ENCODE peak calls at places on chromosome 7, in ten cellular contexts. V, S, E, Z, Q, A, R, T, C and G are unnamed samples.

GRCh38 chr7:76352193-76352592 is 6.6 kb downstream of the YWHAG start:
- DNase-seq in V (no peak), S (no peak), E (no peak), Z (no peak), Q (no peak), A (no peak), R (no peak), T (no peak), C (no peak), G (peak)

GRCh38 chr7:112723416-112723815 is 66.8 kb downstream of the TMEM168 start:
- DNase-seq in V (peak), S (no peak), E (peak), Z (no peak), Q (no peak), A (no peak), R (no peak), T (no peak), C (no peak), G (no peak)

GRCh38 chr7:140475747-140476333 is 3.5 kb downstream of the MKRN1 start:
- DNase-seq in V (no peak), S (no peak), E (peak), Z (peak), Q (peak), A (no peak), R (peak), T (no peak), C (no peak), G (peak)

GRCh38 chr7:106870983-106871410 is 5.9 kb downstream of the PIK3CG start:
- DNase-seq in V (no peak), S (no peak), E (no peak), Z (no peak), Q (peak), A (no peak), R (peak), T (no peak), C (peak), G (peak)

GRCh38 chr7:130263130-130263529 is 3.5 kb upstream of the CPA2 start:
- DNase-seq in V (no peak), S (no peak), E (no peak), Z (no peak), Q (no peak), A (no peak), R (no peak), T (no peak), C (no peak), G (no peak)

GRCh38 chr7:120819861-120820260 is 38.1 kb downstream of the TSPAN12 start:
- DNase-seq in V (no peak), S (no peak), E (no peak), Z (no peak), Q (no peak), A (no peak), R (no peak), T (no peak), C (no peak), G (no peak)

GRCh38 chr7:80095545-80095944 is 39.1 kb upstream of the GNAI1 start:
- DNase-seq in V (no peak), S (no peak), E (peak), Z (peak), Q (no peak), A (no peak), R (peak), T (no peak), C (no peak), G (no peak)

GRCh38 chr7:95915731-95916130 is 143.4 kb downstream of the DYNC1I1 start:
- DNase-seq in V (no peak), S (no peak), E (no peak), Z (no peak), Q (no peak), A (no peak), R (no peak), T (no peak), C (no peak), G (no peak)

GRCh38 chr7:96486681-96487080 is 164.8 kb upstream of the SLC25A13 start:
- DNase-seq in V (no peak), S (no peak), E (no peak), Z (no peak), Q (no peak), A (no peak), R (no peak), T (no peak), C (no peak), G (no peak)

GRCh38 chr7:101880536-101881443 is 63.4 kb downstream of the CUX1 start:
- DNase-seq in V (peak), S (no peak), E (peak), Z (peak), Q (no peak), A (no peak), R (peak), T (no peak), C (no peak), G (no peak)

GRCh38 chr7:112449353-112449752 is 907 bp upstream of the IFRD1 start:
- DNase-seq in V (no peak), S (no peak), E (no peak), Z (peak), Q (peak), A (no peak), R (no peak), T (no peak), C (no peak), G (peak)

DNA sequence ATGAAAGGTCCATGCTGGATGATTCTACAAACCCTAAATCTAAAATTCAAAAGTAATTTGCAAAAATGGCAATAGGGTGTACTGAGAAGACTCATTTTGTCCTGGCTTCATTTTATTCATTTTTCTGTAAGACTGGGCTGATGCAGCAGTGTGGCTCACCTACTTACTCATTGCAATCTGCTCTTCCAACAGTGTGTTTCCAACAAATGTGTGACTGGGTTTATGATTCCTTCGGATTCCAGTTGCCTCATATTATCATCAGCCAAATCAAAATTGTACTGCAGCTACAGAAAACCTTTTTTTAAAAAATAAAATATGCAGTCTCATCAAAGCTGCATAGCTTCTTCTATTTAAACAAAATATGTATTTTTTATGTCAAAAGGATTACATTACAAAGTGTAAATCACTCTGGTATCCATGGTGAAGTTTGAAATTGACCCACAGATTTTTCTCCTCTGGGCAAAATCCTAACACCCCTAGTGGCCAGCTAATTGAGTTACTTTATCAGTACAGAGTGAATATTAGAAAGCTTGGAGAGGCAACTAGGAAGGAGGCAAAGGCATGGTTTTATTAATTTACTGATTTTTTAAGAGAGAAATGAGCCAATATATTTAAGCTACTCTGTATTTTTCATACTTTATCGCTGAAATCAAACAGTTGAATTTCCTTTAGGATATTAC is 390.3 kb downstream of the MAGI2 start:
- DNase-seq in V (no peak), S (no peak), E (no peak), Z (no peak), Q (no peak), A (no peak), R (no peak), T (no peak), C (no peak), G (no peak)
- TF ChIP-seq CTCF in V (peak), S (no peak), E (peak), Z (peak), Q (peak), A (no peak), R (no peak), T (no peak), C (no peak), G (no peak)

DNA sequence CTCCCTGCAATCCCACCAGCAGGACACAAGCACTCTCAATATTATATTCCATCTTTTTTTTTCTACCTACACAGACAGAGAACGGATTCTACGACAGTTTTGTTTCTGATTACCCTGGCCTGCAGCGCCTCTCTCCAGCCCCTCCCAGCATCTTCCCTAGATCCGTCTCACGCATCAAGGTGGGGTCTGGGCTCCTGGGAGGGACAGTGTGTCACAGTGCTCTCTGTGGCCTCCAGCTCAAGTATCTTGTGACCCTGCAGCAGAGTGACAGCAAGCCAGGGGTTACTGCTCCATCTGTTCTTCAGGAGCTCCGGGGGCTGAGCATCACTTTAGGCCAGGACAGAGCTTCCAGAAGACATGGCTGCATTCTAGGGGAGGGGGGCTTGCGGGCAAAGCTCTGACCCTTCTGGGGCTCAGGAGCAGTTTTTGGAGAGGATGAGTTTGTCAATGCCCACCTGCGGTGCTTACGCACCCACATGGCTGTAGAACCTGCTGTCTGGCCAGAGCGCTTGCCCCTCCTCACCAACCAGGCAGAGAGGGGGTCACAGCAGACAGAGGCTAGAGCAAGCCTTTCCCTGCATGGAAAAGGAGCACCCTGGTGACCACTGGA is 22.6 kb downstream of the MYO1G start:
- DNase-seq in V (no peak), S (no peak), E (no peak), Z (no peak), Q (no peak), A (no peak), R (no peak), T (no peak), C (no peak), G (no peak)
- TF ChIP-seq CTCF in V (no peak), S (no peak), E (no peak), Z (no peak), Q (no peak), A (no peak), R (no peak), T (no peak), C (no peak), G (no peak)

DNA sequence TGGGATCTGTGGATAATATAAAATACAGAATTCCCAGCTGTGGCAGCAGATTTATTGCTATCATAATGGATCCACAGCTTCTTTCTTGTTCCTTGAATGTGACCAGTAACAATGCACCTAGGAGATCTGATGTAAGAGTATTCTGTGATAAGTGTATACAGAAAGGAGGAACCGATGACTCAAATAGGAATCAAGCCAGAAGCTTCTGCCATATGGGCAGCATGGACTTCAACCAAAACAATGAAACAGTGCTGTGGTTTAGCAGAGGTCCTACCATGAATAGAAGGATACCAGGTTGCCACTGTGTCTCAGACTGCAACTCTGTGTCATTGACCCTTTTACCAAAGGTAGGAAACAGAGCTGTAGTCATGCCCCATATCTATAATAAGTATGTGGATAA is 81.8 kb downstream of the PTPRZ1 start:
- DNase-seq in V (no peak), S (no peak), E (peak), Z (peak), Q (no peak), A (no peak), R (peak), T (no peak), C (no peak), G (no peak)
- TF ChIP-seq CTCF in V (no peak), S (no peak), E (no peak), Z (no peak), Q (no peak), A (no peak), R (no peak), T (no peak), C (no peak), G (no peak)

DNA sequence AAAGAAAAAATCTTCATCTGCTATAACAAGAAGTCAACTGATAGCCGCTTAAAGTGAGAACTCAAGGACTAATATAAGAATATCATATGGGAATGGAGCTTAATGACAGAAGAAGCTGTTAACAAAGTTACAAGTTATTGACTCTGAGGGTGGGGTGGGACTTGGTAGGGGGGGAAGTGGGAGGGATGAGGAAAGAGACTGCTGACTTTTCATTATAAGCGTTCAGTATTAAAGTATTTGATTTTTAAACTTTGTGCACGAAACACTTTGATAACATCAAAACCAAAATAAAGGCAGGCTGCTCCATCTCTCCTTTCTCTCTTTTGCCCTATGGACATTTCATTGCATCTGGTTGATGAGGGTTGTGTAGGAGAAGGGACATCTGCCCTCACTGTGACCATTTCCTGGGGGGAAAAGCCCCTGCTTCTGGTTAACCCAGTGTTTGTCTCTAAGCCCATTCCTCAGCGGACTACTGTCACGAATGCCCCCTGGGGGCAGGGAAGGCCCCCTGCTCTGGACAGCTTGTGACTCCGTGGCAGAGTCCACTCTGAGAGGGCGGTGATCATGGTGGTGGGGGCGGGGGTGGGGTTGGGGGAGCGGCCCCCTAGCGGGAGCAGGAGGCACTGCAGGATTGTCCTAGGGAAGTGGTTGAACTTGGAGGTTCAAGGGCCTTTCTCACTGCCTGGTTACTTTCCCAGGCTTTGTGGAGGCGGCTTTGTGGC is 17.4 kb downstream of the SLC13A4 start:
- DNase-seq in V (no peak), S (no peak), E (no peak), Z (peak), Q (peak), A (peak), R (no peak), T (no peak), C (no peak), G (peak)
- TF ChIP-seq CTCF in V (peak), S (peak), E (peak), Z (peak), Q (peak), A (peak), R (peak), T (no peak), C (peak), G (peak)

DNA sequence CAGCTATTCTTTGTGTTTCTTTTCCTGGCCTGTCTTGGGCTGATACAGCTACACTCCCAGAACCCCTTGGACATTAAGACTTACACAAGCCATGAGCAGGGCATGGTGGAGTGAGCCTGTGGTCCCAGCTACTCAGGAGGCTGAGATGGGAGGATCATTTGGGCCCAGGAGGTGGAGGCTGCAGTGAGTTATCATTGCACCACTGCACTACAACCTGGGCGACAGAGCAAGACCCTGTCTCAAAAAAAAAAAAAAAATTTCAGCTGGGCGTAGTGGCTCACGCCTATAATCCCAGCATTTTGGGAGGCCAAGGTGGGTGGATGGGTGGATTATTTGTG is 13.6 kb upstream of the FOXK1 start:
- DNase-seq in V (no peak), S (peak), E (no peak), Z (no peak), Q (no peak), A (no peak), R (no peak), T (no peak), C (no peak), G (no peak)
- TF ChIP-seq CTCF in V (no peak), S (no peak), E (no peak), Z (no peak), Q (no peak), A (no peak), R (no peak), T (no peak), C (no peak), G (no peak)

DNA sequence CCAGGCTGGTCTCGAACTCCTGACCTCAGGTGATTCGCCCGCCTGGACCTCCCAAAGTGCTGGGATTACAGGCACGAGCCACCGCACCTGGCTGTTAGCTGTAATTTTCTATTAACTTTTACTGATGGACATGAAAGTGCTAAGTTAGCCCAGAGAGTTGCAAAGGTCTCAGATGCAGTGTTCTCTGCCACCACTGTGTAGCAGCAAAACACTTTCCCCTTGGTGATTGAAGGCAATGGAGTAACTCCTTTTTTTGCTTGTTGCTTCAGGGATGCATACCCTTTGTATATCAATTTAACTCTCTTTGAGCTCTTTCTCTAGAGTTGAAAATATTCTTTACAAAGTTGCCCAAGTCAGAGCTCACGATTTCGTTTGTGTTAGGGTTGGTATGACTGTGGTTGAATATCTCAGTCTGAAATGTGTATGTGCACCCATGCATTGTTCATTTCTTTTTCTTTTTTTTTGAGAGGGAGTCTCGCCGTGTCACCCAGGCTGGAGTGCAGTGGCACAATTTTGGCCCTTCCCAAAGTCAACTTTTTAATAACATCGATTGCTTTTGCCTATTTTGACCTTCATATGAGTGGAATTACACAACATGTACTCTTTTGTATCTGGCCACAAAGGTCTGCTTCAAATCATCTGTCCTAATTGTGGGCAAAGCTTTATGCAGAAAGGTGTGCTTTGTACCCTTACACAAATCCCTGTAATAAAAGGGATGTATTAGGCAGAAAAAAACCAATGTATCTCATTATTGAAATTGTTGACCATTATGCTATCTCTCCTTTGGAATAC is 52.6 kb downstream of the GTF2I start:
- DNase-seq in V (no peak), S (no peak), E (no peak), Z (no peak), Q (peak), A (no peak), R (peak), T (no peak), C (no peak), G (no peak)
- TF ChIP-seq CTCF in V (no peak), S (no peak), E (no peak), Z (peak), Q (peak), A (no peak), R (peak), T (no peak), C (peak), G (no peak)

DNA sequence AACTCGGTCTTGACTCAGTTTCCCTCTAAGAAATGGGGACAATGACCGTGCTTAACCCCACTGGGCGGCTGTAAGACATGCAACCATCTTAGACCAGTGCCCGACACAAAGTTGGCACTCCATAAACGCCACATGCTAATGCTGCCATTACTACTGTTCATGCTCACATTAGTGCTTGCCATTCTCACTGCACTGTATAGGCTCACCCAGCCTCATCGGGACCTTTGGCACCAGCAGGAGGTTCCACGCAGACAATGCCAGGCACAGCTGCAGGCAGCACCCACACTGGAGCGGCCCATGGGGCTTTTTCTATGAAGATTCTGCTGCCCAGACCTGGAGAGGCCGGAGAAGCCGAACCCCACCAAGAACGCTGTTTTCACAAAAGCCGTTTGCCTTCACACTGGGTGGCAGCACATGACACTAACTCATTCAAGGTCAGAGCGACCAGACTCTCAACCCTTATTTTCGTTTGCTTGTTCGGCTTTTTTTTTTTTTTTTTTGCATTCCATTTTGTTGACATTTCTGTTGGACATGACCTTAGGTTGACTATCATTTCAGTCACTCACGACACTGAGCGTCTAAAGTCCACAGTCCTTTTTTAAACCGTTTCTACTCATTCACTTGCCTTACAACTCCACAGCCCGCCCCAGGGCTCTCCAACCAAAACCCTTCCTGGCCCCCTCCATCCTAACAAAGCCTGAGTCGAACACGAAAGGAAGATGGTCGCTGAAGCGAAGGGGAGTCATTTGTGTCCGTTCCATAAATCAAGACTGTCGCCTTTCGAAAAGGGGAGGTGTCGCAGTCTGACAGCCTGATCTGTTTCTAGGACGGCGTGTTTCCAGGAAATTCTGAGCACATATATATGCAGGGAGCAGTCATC is 124.4 kb upstream of the RNF32 start:
- DNase-seq in V (no peak), S (no peak), E (no peak), Z (no peak), Q (no peak), A (no peak), R (no peak), T (no peak), C (no peak), G (no peak)
- TF ChIP-seq CTCF in V (no peak), S (no peak), E (no peak), Z (no peak), Q (no peak), A (no peak), R (no peak), T (no peak), C (no peak), G (no peak)

GRCh38 chr7:34087892-34088891 is 182.9 kb downstream of the BMPER start:
- DNase-seq in V (no peak), S (no peak), E (peak), Z (peak), Q (no peak), A (peak), R (peak), T (no peak), C (no peak), G (no peak)
- TF ChIP-seq CTCF in V (peak), S (peak), E (peak), Z (peak), Q (peak), A (peak), R (peak), T (no peak), C (peak), G (peak)